ENCODE peak calls at places on chromosomes 4 and X, in six cellular contexts. One of them, this sample, is unnamed.

GRCh38 chr4:174037049-174037448 is 246.4 kb downstream of the FBXO8 start:
- DNase-seq in stimulated activated CD4-positive, alpha-beta T cell treated with anti-CD3 and anti-CD28 coated beads, Interleukin-2, amount 100 ng/mL, for 48 hours: no peak
- DNase-seq in fibroblast of the aortic adventitia: no peak
- DNase-seq in iPS-NIHi11: no peak
- DNase-seq in lung microvascular endothelial cell: no peak
- DNase-seq in COR-L47: no peak
- DNase-seq in this sample: no peak

GRCh38 chr4:145827885-145828284 is 110.7 kb downstream of the ZNF827 start:
- DNase-seq in stimulated activated CD4-positive, alpha-beta T cell treated with anti-CD3 and anti-CD28 coated beads, Interleukin-2, amount 100 ng/mL, for 48 hours: no peak
- DNase-seq in fibroblast of the aortic adventitia: no peak
- DNase-seq in lung microvascular endothelial cell: no peak
- DNase-seq in COR-L47: no peak
- DNase-seq in iPS-NIHi11: no peak
- DNase-seq in this sample: no peak

GRCh38 chr4:181854142-181854541 is 389.1 kb upstream of the TENM3 start:
- DNase-seq in stimulated activated CD4-positive, alpha-beta T cell treated with anti-CD3 and anti-CD28 coated beads, Interleukin-2, amount 100 ng/mL, for 48 hours: no peak
- DNase-seq in iPS-NIHi11: no peak
- DNase-seq in fibroblast of the aortic adventitia: no peak
- DNase-seq in COR-L47: no peak
- DNase-seq in lung microvascular endothelial cell: no peak
- DNase-seq in this sample: no peak

GRCh38 chr4:100147198-100147597 is 43.1 kb downstream of the DDIT4L start:
- DNase-seq in iPS-NIHi11: no peak
- DNase-seq in COR-L47: peak
- DNase-seq in fibroblast of the aortic adventitia: no peak
- DNase-seq in stimulated activated CD4-positive, alpha-beta T cell treated with anti-CD3 and anti-CD28 coated beads, Interleukin-2, amount 100 ng/mL, for 48 hours: no peak
- DNase-seq in lung microvascular endothelial cell: no peak
- DNase-seq in this sample: no peak

GRCh38 chr4:18689308-18689915 is 667.9 kb upstream of the LCORL start:
- DNase-seq in stimulated activated CD4-positive, alpha-beta T cell treated with anti-CD3 and anti-CD28 coated beads, Interleukin-2, amount 100 ng/mL, for 48 hours: peak
- DNase-seq in lung microvascular endothelial cell: peak
- DNase-seq in COR-L47: peak
- DNase-seq in iPS-NIHi11: peak
- DNase-seq in fibroblast of the aortic adventitia: peak
- DNase-seq in this sample: peak

GRCh38 chr4:16205298-16206164 is 20.7 kb downstream of the TAPT1 start:
- DNase-seq in lung microvascular endothelial cell: peak
- DNase-seq in iPS-NIHi11: peak
- DNase-seq in fibroblast of the aortic adventitia: peak
- DNase-seq in COR-L47: peak
- DNase-seq in stimulated activated CD4-positive, alpha-beta T cell treated with anti-CD3 and anti-CD28 coated beads, Interleukin-2, amount 100 ng/mL, for 48 hours: no peak
- DNase-seq in this sample: no peak

GRCh38 chr4:156173481-156173880 is 219.8 kb upstream of the CTSO start:
- DNase-seq in stimulated activated CD4-positive, alpha-beta T cell treated with anti-CD3 and anti-CD28 coated beads, Interleukin-2, amount 100 ng/mL, for 48 hours: no peak
- DNase-seq in iPS-NIHi11: no peak
- DNase-seq in fibroblast of the aortic adventitia: no peak
- DNase-seq in COR-L47: no peak
- DNase-seq in lung microvascular endothelial cell: no peak
- DNase-seq in this sample: no peak

GRCh38 chr4:39407584-39407885 is 805 bp downstream of the KLB start:
- DNase-seq in iPS-NIHi11: no peak
- DNase-seq in COR-L47: no peak
- DNase-seq in stimulated activated CD4-positive, alpha-beta T cell treated with anti-CD3 and anti-CD28 coated beads, Interleukin-2, amount 100 ng/mL, for 48 hours: no peak
- DNase-seq in fibroblast of the aortic adventitia: no peak
- DNase-seq in lung microvascular endothelial cell: no peak
- DNase-seq in this sample: no peak

GRCh38 chrX:132412208-132412607 is 76.6 kb downstream of the MBNL3 start:
- DNase-seq in fibroblast of the aortic adventitia: no peak
- DNase-seq in stimulated activated CD4-positive, alpha-beta T cell treated with anti-CD3 and anti-CD28 coated beads, Interleukin-2, amount 100 ng/mL, for 48 hours: no peak
- DNase-seq in lung microvascular endothelial cell: no peak
- DNase-seq in iPS-NIHi11: peak
- DNase-seq in COR-L47: no peak
- DNase-seq in this sample: no peak

GRCh38 chr4:36709986-36710385 is 428.6 kb downstream of the DTHD1 start:
- DNase-seq in stimulated activated CD4-positive, alpha-beta T cell treated with anti-CD3 and anti-CD28 coated beads, Interleukin-2, amount 100 ng/mL, for 48 hours: no peak
- DNase-seq in fibroblast of the aortic adventitia: no peak
- DNase-seq in iPS-NIHi11: no peak
- DNase-seq in lung microvascular endothelial cell: no peak
- DNase-seq in COR-L47: no peak
- DNase-seq in this sample: no peak

GRCh38 chrX:46376246-46376885 is 168.9 kb downstream of the ZNF674 start:
- DNase-seq in iPS-NIHi11: peak
- DNase-seq in stimulated activated CD4-positive, alpha-beta T cell treated with anti-CD3 and anti-CD28 coated beads, Interleukin-2, amount 100 ng/mL, for 48 hours: no peak
- DNase-seq in fibroblast of the aortic adventitia: peak
- DNase-seq in COR-L47: peak
- DNase-seq in lung microvascular endothelial cell: peak
- DNase-seq in this sample: no peak

GRCh38 chr4:173121044-173121685 is 47.4 kb upstream of the GALNT7 start:
- DNase-seq in COR-L47: peak
- DNase-seq in iPS-NIHi11: peak
- DNase-seq in fibroblast of the aortic adventitia: peak
- DNase-seq in lung microvascular endothelial cell: peak
- DNase-seq in stimulated activated CD4-positive, alpha-beta T cell treated with anti-CD3 and anti-CD28 coated beads, Interleukin-2, amount 100 ng/mL, for 48 hours: no peak
- DNase-seq in this sample: no peak

GRCh38 chr4:110733901-110734300 is 111.0 kb upstream of the PITX2 start:
- DNase-seq in iPS-NIHi11: no peak
- DNase-seq in lung microvascular endothelial cell: no peak
- DNase-seq in fibroblast of the aortic adventitia: no peak
- DNase-seq in COR-L47: no peak
- DNase-seq in stimulated activated CD4-positive, alpha-beta T cell treated with anti-CD3 and anti-CD28 coated beads, Interleukin-2, amount 100 ng/mL, for 48 hours: no peak
- DNase-seq in this sample: no peak

GRCh38 chrX:48002929-48003328 is 860 bp downstream of the ZNF182 start:
- DNase-seq in lung microvascular endothelial cell: no peak
- DNase-seq in COR-L47: no peak
- DNase-seq in iPS-NIHi11: no peak
- DNase-seq in stimulated activated CD4-positive, alpha-beta T cell treated with anti-CD3 and anti-CD28 coated beads, Interleukin-2, amount 100 ng/mL, for 48 hours: no peak
- DNase-seq in fibroblast of the aortic adventitia: no peak
- DNase-seq in this sample: no peak

GRCh38 chrX:47235691-47236103 is 2.9 kb downstream of the USP11 start:
- DNase-seq in fibroblast of the aortic adventitia: no peak
- DNase-seq in stimulated activated CD4-positive, alpha-beta T cell treated with anti-CD3 and anti-CD28 coated beads, Interleukin-2, amount 100 ng/mL, for 48 hours: no peak
- DNase-seq in lung microvascular endothelial cell: no peak
- DNase-seq in COR-L47: no peak
- DNase-seq in iPS-NIHi11: no peak
- DNase-seq in this sample: no peak

GRCh38 chrX:154039577-154039976 is 19.9 kb upstream of the IRAK1 start:
- DNase-seq in fibroblast of the aortic adventitia: no peak
- DNase-seq in COR-L47: no peak
- DNase-seq in iPS-NIHi11: no peak
- DNase-seq in stimulated activated CD4-positive, alpha-beta T cell treated with anti-CD3 and anti-CD28 coated beads, Interleukin-2, amount 100 ng/mL, for 48 hours: no peak
- DNase-seq in lung microvascular endothelial cell: no peak
- DNase-seq in this sample: no peak

GRCh38 chr4:184397516-184398163 is 76.7 kb downstream of the IRF2 start:
- DNase-seq in iPS-NIHi11: no peak
- DNase-seq in lung microvascular endothelial cell: no peak
- DNase-seq in COR-L47: no peak
- DNase-seq in fibroblast of the aortic adventitia: no peak
- DNase-seq in stimulated activated CD4-positive, alpha-beta T cell treated with anti-CD3 and anti-CD28 coated beads, Interleukin-2, amount 100 ng/mL, for 48 hours: no peak
- DNase-seq in this sample: peak

GRCh38 chr4:94889961-94890360 is 132.2 kb downstream of the BMPR1B start:
- DNase-seq in fibroblast of the aortic adventitia: peak
- DNase-seq in stimulated activated CD4-positive, alpha-beta T cell treated with anti-CD3 and anti-CD28 coated beads, Interleukin-2, amount 100 ng/mL, for 48 hours: no peak
- DNase-seq in lung microvascular endothelial cell: no peak
- DNase-seq in COR-L47: no peak
- DNase-seq in iPS-NIHi11: no peak
- DNase-seq in this sample: no peak

GRCh38 chrX:16436348-16437188 is 213.4 kb upstream of the S100G start:
- DNase-seq in lung microvascular endothelial cell: peak
- DNase-seq in COR-L47: no peak
- DNase-seq in stimulated activated CD4-positive, alpha-beta T cell treated with anti-CD3 and anti-CD28 coated beads, Interleukin-2, amount 100 ng/mL, for 48 hours: peak
- DNase-seq in iPS-NIHi11: peak
- DNase-seq in fibroblast of the aortic adventitia: peak
- DNase-seq in this sample: peak

GRCh38 chr4:150005537-150005936 is 72.7 kb upstream of the DCLK2 start:
- DNase-seq in fibroblast of the aortic adventitia: no peak
- DNase-seq in COR-L47: no peak
- DNase-seq in stimulated activated CD4-positive, alpha-beta T cell treated with anti-CD3 and anti-CD28 coated beads, Interleukin-2, amount 100 ng/mL, for 48 hours: no peak
- DNase-seq in iPS-NIHi11: no peak
- DNase-seq in lung microvascular endothelial cell: no peak
- DNase-seq in this sample: no peak

GRCh38 chrX:127708155-127708554 is 344.0 kb downstream of the ACTRT1 start:
- DNase-seq in lung microvascular endothelial cell: no peak
- DNase-seq in stimulated activated CD4-positive, alpha-beta T cell treated with anti-CD3 and anti-CD28 coated beads, Interleukin-2, amount 100 ng/mL, for 48 hours: no peak
- DNase-seq in fibroblast of the aortic adventitia: no peak
- DNase-seq in iPS-NIHi11: no peak
- DNase-seq in COR-L47: no peak
- DNase-seq in this sample: no peak

GRCh38 chrX:16762579-16762978 is 23.7 kb upstream of the TXLNG start:
- DNase-seq in iPS-NIHi11: no peak
- DNase-seq in fibroblast of the aortic adventitia: no peak
- DNase-seq in stimulated activated CD4-positive, alpha-beta T cell treated with anti-CD3 and anti-CD28 coated beads, Interleukin-2, amount 100 ng/mL, for 48 hours: no peak
- DNase-seq in COR-L47: no peak
- DNase-seq in lung microvascular endothelial cell: no peak
- DNase-seq in this sample: no peak

GRCh38 chr4:81531410-81531809 is 59.7 kb upstream of the RASGEF1B start:
- DNase-seq in stimulated activated CD4-positive, alpha-beta T cell treated with anti-CD3 and anti-CD28 coated beads, Interleukin-2, amount 100 ng/mL, for 48 hours: no peak
- DNase-seq in COR-L47: no peak
- DNase-seq in iPS-NIHi11: no peak
- DNase-seq in fibroblast of the aortic adventitia: no peak
- DNase-seq in lung microvascular endothelial cell: no peak
- DNase-seq in this sample: no peak